ENCODE peak calls at places on chromosome 9, in six cellular contexts. One of them, this sample, is unnamed.

GRCh38 chr9:128702949-128703615 is 779 bp downstream of the PKN3 start:
- DNase-seq in endothelial cell: no peak
- DNase-seq in stimulated activated CD8-positive, alpha-beta memory T cell treated with anti-CD3 and anti-CD28 coated beads, Interleukin-4, amount 100 ng/mL, for 4 hours: no peak
- DNase-seq in uterus: peak
- DNase-seq in cardiac septum: no peak
- DNase-seq in cardiac fibroblast: peak
- DNase-seq in this sample: no peak

GRCh38 chr9:107707419-107707837 is 217.9 kb upstream of the KLF4 start:
- DNase-seq in stimulated activated CD8-positive, alpha-beta memory T cell treated with anti-CD3 and anti-CD28 coated beads, Interleukin-4, amount 100 ng/mL, for 4 hours: no peak
- DNase-seq in endothelial cell: no peak
- DNase-seq in uterus: no peak
- DNase-seq in cardiac fibroblast: peak
- DNase-seq in cardiac septum: no peak
- DNase-seq in this sample: no peak

GRCh38 chr9:93012998-93013855 is 45.3 kb upstream of the SUSD3 start:
- DNase-seq in cardiac fibroblast: no peak
- DNase-seq in uterus: no peak
- DNase-seq in endothelial cell: no peak
- DNase-seq in stimulated activated CD8-positive, alpha-beta memory T cell treated with anti-CD3 and anti-CD28 coated beads, Interleukin-4, amount 100 ng/mL, for 4 hours: no peak
- DNase-seq in cardiac septum: peak
- DNase-seq in this sample: no peak

GRCh38 chr9:130732131-130732530 is 38.6 kb downstream of the EXOSC2 start:
- DNase-seq in endothelial cell: no peak
- DNase-seq in cardiac fibroblast: peak
- DNase-seq in cardiac septum: no peak
- DNase-seq in stimulated activated CD8-positive, alpha-beta memory T cell treated with anti-CD3 and anti-CD28 coated beads, Interleukin-4, amount 100 ng/mL, for 4 hours: no peak
- DNase-seq in uterus: no peak
- DNase-seq in this sample: no peak

GRCh38 chr9:6305954-6306563 is 22.1 kb upstream of the TPD52L3 start:
- DNase-seq in endothelial cell: no peak
- DNase-seq in cardiac fibroblast: peak
- DNase-seq in cardiac septum: no peak
- DNase-seq in stimulated activated CD8-positive, alpha-beta memory T cell treated with anti-CD3 and anti-CD28 coated beads, Interleukin-4, amount 100 ng/mL, for 4 hours: no peak
- DNase-seq in uterus: no peak
- DNase-seq in this sample: no peak

GRCh38 chr9:109817846-109818472 is 38.0 kb downstream of the PALM2AKAP2 start:
- DNase-seq in cardiac septum: no peak
- DNase-seq in cardiac fibroblast: peak
- DNase-seq in stimulated activated CD8-positive, alpha-beta memory T cell treated with anti-CD3 and anti-CD28 coated beads, Interleukin-4, amount 100 ng/mL, for 4 hours: no peak
- DNase-seq in endothelial cell: peak
- DNase-seq in uterus: peak
- DNase-seq in this sample: peak

GRCh38 chr9:38227656-38228055 is 158.6 kb upstream of the SHB start:
- DNase-seq in cardiac fibroblast: peak
- DNase-seq in cardiac septum: no peak
- DNase-seq in endothelial cell: no peak
- DNase-seq in stimulated activated CD8-positive, alpha-beta memory T cell treated with anti-CD3 and anti-CD28 coated beads, Interleukin-4, amount 100 ng/mL, for 4 hours: no peak
- DNase-seq in uterus: no peak
- DNase-seq in this sample: no peak

GRCh38 chr9:1460143-1460769 is 410.1 kb downstream of the DMRT2 start:
- DNase-seq in uterus: no peak
- DNase-seq in cardiac septum: no peak
- DNase-seq in endothelial cell: peak
- DNase-seq in cardiac fibroblast: no peak
- DNase-seq in stimulated activated CD8-positive, alpha-beta memory T cell treated with anti-CD3 and anti-CD28 coated beads, Interleukin-4, amount 100 ng/mL, for 4 hours: no peak
- DNase-seq in this sample: no peak

GRCh38 chr9:127386981-127387380 is 10.0 kb upstream of the SLC2A8 start:
- DNase-seq in uterus: peak
- DNase-seq in cardiac septum: peak
- DNase-seq in cardiac fibroblast: no peak
- DNase-seq in stimulated activated CD8-positive, alpha-beta memory T cell treated with anti-CD3 and anti-CD28 coated beads, Interleukin-4, amount 100 ng/mL, for 4 hours: no peak
- DNase-seq in endothelial cell: no peak
- DNase-seq in this sample: no peak

GRCh38 chr9:13718086-13718485 is 438.6 kb upstream of the MPDZ start:
- DNase-seq in cardiac septum: no peak
- DNase-seq in cardiac fibroblast: no peak
- DNase-seq in stimulated activated CD8-positive, alpha-beta memory T cell treated with anti-CD3 and anti-CD28 coated beads, Interleukin-4, amount 100 ng/mL, for 4 hours: no peak
- DNase-seq in uterus: no peak
- DNase-seq in endothelial cell: no peak
- DNase-seq in this sample: no peak

GRCh38 chr9:98923724-98924123 is 20.0 kb upstream of the COL15A1 start:
- DNase-seq in cardiac septum: no peak
- DNase-seq in cardiac fibroblast: no peak
- DNase-seq in uterus: no peak
- DNase-seq in endothelial cell: no peak
- DNase-seq in stimulated activated CD8-positive, alpha-beta memory T cell treated with anti-CD3 and anti-CD28 coated beads, Interleukin-4, amount 100 ng/mL, for 4 hours: no peak
- DNase-seq in this sample: no peak